ENCODE peak calls at places on chromosome 11, in eight cellular contexts. C is neural progenitor cell, F is GM23338, B is HCT116, T is MM.1S, R is GM23248, K is hepatocyte, N is PC-3. J is an unnamed sample. For H4K20me1, the result is how much of the 10 kb centered on the place peaks cover.

GRCh38 chr11:47327025-47327424 is 25.5 kb downstream of the MYBPC3 start:
- DNase-seq in N (no peak), R (no peak), T (no peak), C (no peak), B (no peak), K (no peak), F (no peak), J (no peak)

GRCh38 chr11:8207080-8208000 is 38.5 kb upstream of the RIC3 start:
- DNase-seq in R (peak), C (no peak), N (no peak), B (no peak), K (no peak), F (no peak), T (no peak), J (no peak)

GRCh38 chr11:57552479-57552878 is 15.0 kb downstream of the UBE2L6 start:
- DNase-seq in R (no peak), K (no peak), T (no peak), B (no peak), N (no peak), C (no peak), F (no peak), J (no peak)

GRCh38 chr11:69666752-69667536 is 8.2 kb downstream of the LTO1 start:
- DNase-seq in N (no peak), T (no peak), B (no peak), F (no peak), C (no peak), K (no peak), R (no peak), J (no peak)

GRCh38 chr11:118524757-118525465 is 2.4 kb upstream of the TTC36 start:
- DNase-seq in K (no peak), T (no peak), F (no peak), C (no peak), N (no peak), B (no peak), R (no peak), J (no peak)

GRCh38 chr11:102495161-102496042 is 35.1 kb downstream of the MMP7 start:
- DNase-seq in N (peak), F (peak), K (peak), C (peak), R (peak), T (peak), B (peak), J (peak)

GRCh38 chr11:70522613-70523311 is 124.4 kb downstream of the CTTN start:
- DNase-seq in N (no peak), T (peak), C (peak), K (no peak), F (no peak), B (no peak), R (no peak), J (no peak)

GRCh38 chr11:65698205-65698604 is 13.8 kb upstream of the KAT5 start:
- DNase-seq in C (no peak), K (no peak), R (no peak), F (no peak), B (no peak), N (no peak), T (no peak), J (no peak)

GRCh38 chr11:60937144-60937527 is 12.9 kb downstream of the TMEM132A start:
- DNase-seq in T (no peak), N (no peak), C (no peak), R (no peak), F (no peak), B (no peak), K (no peak), J (no peak)

GRCh38 chr11:22491826-22492225 is 133.8 kb downstream of the FANCF start:
- DNase-seq in K (no peak), R (peak), C (peak), T (no peak), B (no peak), N (no peak), F (peak), J (no peak)

GRCh38 chr11:94809251-94809650 is 41.1 kb downstream of the AMOTL1 start:
- DNase-seq in T (no peak), R (peak), N (no peak), B (no peak), K (no peak), C (no peak), F (peak), J (no peak)

GRCh38 chr11:35933572-35933925 is 10.3 kb upstream of the LDLRAD3 start:
- DNase-seq in C (no peak), K (no peak), B (no peak), T (no peak), F (no peak), N (no peak), R (no peak), J (no peak)

GRCh38 chr11:44950036-44950624 is 553 bp downstream of the TP53I11 start:
- DNase-seq in N (no peak), B (no peak), R (peak), F (no peak), T (no peak), C (peak), K (peak), J (no peak)

GRCh38 chr11:80613630-80614029 is 1172.8 kb upstream of the TENM4 start:
- DNase-seq in N (no peak), R (no peak), T (no peak), K (peak), F (no peak), B (no peak), C (peak), J (no peak)

GRCh38 chr11:35814720-35815305 is 129.0 kb upstream of the LDLRAD3 start:
- DNase-seq in T (no peak), C (no peak), F (no peak), B (no peak), N (no peak), R (no peak), K (no peak), J (no peak)

GRCh38 chr11:117117681-117118080 is 19.5 kb upstream of the SIK3 start:
- DNase-seq in K (no peak), N (no peak), R (no peak), T (no peak), F (no peak), B (no peak), C (no peak), J (no peak)
- TF ChIP-seq EZH2phosphoT487 in K (no peak), N (no peak), R (no peak), T (no peak), F (no peak), B (no peak), C (no peak), J (no peak)

GRCh38 chr11:774873-775592 is 2.3 kb downstream of the GATD1 start:
- DNase-seq in K (peak), T (peak), B (no peak), N (peak), F (no peak), R (peak), C (peak), J (no peak)
- H3K27ac ChIP-seq in K (no peak), T (no peak), B (peak), N (peak), F (no peak), R (peak), C (no peak), J (no peak)

DNA sequence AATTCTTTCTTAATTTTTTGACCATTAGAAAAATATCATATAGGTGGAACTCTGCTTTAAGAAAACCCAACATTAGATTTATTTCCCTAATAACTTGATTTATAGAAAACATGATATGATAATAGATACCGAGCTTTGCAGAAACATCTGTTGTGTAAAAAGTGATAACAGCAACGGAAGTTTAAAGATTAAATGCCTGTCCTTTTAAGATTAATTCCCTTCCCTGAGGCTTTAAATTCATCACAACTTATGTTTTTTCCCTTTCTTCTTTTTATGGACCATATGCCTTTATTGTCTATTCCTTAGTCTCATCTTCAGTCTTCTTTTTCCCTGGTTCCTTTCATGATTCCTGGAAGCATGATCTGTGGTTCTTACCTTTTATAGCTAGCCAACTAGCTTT is 1.9 kb downstream of the USP47 start:
- DNase-seq in R (no peak), K (no peak), C (no peak), B (no peak), F (no peak), T (no peak), N (no peak), J (no peak)
- H4K20me1 ChIP-seq in R (under half), K (half or more), C (under half), B (under half), F (under half), T (under half), N (under half), J (under half)

GRCh38 chr11:74507582-74507981 is 14.1 kb upstream of the LIPT2 start:
- DNase-seq in T (no peak), C (no peak), R (no peak), B (no peak), K (no peak), N (no peak), F (no peak), J (no peak)

GRCh38 chr11:74506823-74507222 is 13.3 kb upstream of the LIPT2 start:
- DNase-seq in N (no peak), T (no peak), F (no peak), K (no peak), R (no peak), B (no peak), C (no peak), J (no peak)

GRCh38 chr11:74505911-74506310 is 12.4 kb upstream of the LIPT2 start:
- DNase-seq in F (no peak), B (no peak), C (no peak), R (no peak), N (no peak), T (no peak), K (no peak), J (no peak)

DNA sequence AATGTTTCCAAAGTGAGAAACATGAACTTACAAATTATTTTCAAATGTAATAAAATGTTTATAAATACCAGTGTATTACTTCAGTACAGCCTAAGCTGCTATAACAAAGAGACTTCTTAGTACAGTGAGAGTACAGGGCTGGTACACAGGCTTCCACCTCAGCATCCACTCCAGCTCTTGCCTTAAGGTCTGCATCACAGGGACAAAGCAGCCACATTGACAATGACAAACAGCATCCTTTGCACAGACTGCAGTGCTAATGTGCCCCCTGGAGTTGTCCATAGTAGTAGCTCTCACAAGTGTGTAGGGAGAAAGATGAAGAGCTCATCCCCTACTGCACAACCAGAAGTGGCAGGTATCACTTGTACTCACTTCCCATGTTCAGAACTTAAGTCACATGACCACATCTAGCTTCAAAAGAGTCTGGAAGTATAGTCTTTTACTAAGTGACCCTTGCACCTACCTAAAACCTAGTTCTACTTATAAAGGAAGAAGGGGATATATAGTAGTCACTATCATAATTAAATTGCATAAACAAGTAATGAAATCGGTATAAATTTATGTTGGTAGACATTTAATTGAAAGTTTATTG is 10.7 kb upstream of the LIPT2 start:
- DNase-seq in C (no peak), N (no peak), R (no peak), K (no peak), F (no peak), B (no peak), T (no peak), J (no peak)
- TF ChIP-seq EZH2phosphoT487 in C (no peak), N (no peak), R (no peak), K (no peak), F (no peak), B (no peak), T (no peak), J (no peak)

GRCh38 chr11:28384418-28384817 is 276.2 kb downstream of the METTL15 start:
- DNase-seq in F (no peak), C (no peak), N (peak), B (no peak), R (peak), T (no peak), K (no peak), J (no peak)
- H3K27ac ChIP-seq in F (no peak), C (no peak), N (peak), B (no peak), R (peak), T (no peak), K (no peak), J (no peak)

GRCh38 chr11:73752216-73752867 is 8.5 kb downstream of the RAB6A start:
- DNase-seq in T (no peak), B (no peak), K (no peak), C (no peak), N (no peak), F (no peak), R (no peak), J (no peak)

GRCh38 chr11:73753938-73754337 is 6.9 kb downstream of the RAB6A start:
- DNase-seq in N (no peak), R (no peak), C (no peak), T (no peak), B (no peak), K (peak), F (no peak), J (no peak)

GRCh38 chr11:73755670-73756069 is 5.2 kb downstream of the RAB6A start:
- DNase-seq in B (no peak), T (no peak), C (no peak), K (no peak), N (no peak), F (no peak), R (no peak), J (no peak)

GRCh38 chr11:73750238-73750637 is 10.6 kb downstream of the RAB6A start:
- DNase-seq in K (no peak), T (no peak), C (no peak), B (no peak), N (no peak), F (no peak), R (no peak), J (no peak)

GRCh38 chr11:73752903-73753302 is 8.0 kb downstream of the RAB6A start:
- DNase-seq in B (no peak), K (no peak), F (peak), T (no peak), C (peak), R (no peak), N (no peak), J (no peak)
- H4K20me1 ChIP-seq in B (under half), K (half or more), F (half or more), T (under half), C (under half), R (half or more), N (under half), J (under half)

GRCh38 chr11:92881940-92882339 is 87.5 kb upstream of the MTNR1B start:
- DNase-seq in N (no peak), K (no peak), F (no peak), C (no peak), B (no peak), R (no peak), T (no peak), J (no peak)
- TF ChIP-seq EZH2phosphoT487 in N (no peak), K (no peak), F (no peak), C (no peak), B (no peak), R (no peak), T (no peak), J (no peak)